ENCODE peak calls at places on chromosomes 4 and X, in five cellular contexts. One of them, this sample, is unnamed.
A peak's percentile ranks its signal among the peaks of the same experiment; 100 is the strongest.

GRCh38 chr4:188032170-188032569 is 36.6 kb downstream of the ZFP42 start:
- DNase-seq in left ventricle myocardium inferior: no peak
- DNase-seq in effector memory CD4-positive, alpha-beta T cell: no peak
- DNase-seq in kidney: no peak
- DNase-seq in NT2/D1: peak; percentile 71
- DNase-seq in this sample: no peak

GRCh38 chrX:48597353-48598264 is at the start of gene WDR13:
- DNase-seq in left ventricle myocardium inferior: peak; percentile 91
- DNase-seq in effector memory CD4-positive, alpha-beta T cell: peak; percentile 85
- DNase-seq in kidney: peak; percentile 97
- DNase-seq in NT2/D1: peak; percentile 89
- DNase-seq in this sample: peak; percentile 84

GRCh38 chrX:14899607-14900006 is 26.4 kb downstream of the MOSPD2 start:
- DNase-seq in left ventricle myocardium inferior: no peak
- DNase-seq in effector memory CD4-positive, alpha-beta T cell: no peak
- DNase-seq in kidney: no peak
- DNase-seq in NT2/D1: no peak
- DNase-seq in this sample: no peak

GRCh38 chr4:146524663-146525062 is 2.9 kb upstream of the SLC10A7 start:
- DNase-seq in left ventricle myocardium inferior: no peak
- DNase-seq in effector memory CD4-positive, alpha-beta T cell: no peak
- DNase-seq in kidney: no peak
- DNase-seq in NT2/D1: no peak
- DNase-seq in this sample: no peak

GRCh38 chr4:78592104-78592783 is 40.7 kb downstream of the ANXA3 start:
- DNase-seq in left ventricle myocardium inferior: no peak
- DNase-seq in effector memory CD4-positive, alpha-beta T cell: no peak
- DNase-seq in kidney: no peak
- DNase-seq in NT2/D1: peak; percentile 11
- DNase-seq in this sample: no peak

GRCh38 chr4:182938213-182938645 is 21.0 kb upstream of the DCTD start:
- DNase-seq in left ventricle myocardium inferior: peak; percentile 72
- DNase-seq in effector memory CD4-positive, alpha-beta T cell: peak; percentile 42
- DNase-seq in kidney: peak; percentile 82
- DNase-seq in NT2/D1: no peak
- DNase-seq in this sample: peak; percentile 53

GRCh38 chrX:66232296-66232695 is 68.2 kb downstream of the HEPH start:
- DNase-seq in left ventricle myocardium inferior: no peak
- DNase-seq in effector memory CD4-positive, alpha-beta T cell: no peak
- DNase-seq in kidney: no peak
- DNase-seq in NT2/D1: no peak
- DNase-seq in this sample: no peak

GRCh38 chr4:6938758-6939201 is 29.2 kb downstream of the TBC1D14 start:
- DNase-seq in left ventricle myocardium inferior: peak; percentile 46
- DNase-seq in effector memory CD4-positive, alpha-beta T cell: no peak
- DNase-seq in kidney: no peak
- DNase-seq in NT2/D1: no peak
- DNase-seq in this sample: no peak

GRCh38 chr4:143346208-143346607 is 9.5 kb downstream of the GAB1 start:
- DNase-seq in left ventricle myocardium inferior: no peak
- DNase-seq in effector memory CD4-positive, alpha-beta T cell: no peak
- DNase-seq in kidney: no peak
- DNase-seq in NT2/D1: no peak
- DNase-seq in this sample: no peak

GRCh38 chr4:54499308-54500074 is 158.3 kb upstream of the KIT start:
- DNase-seq in left ventricle myocardium inferior: no peak
- DNase-seq in effector memory CD4-positive, alpha-beta T cell: no peak
- DNase-seq in kidney: no peak
- DNase-seq in NT2/D1: no peak
- DNase-seq in this sample: no peak

GRCh38 chrX:129115104-129115503 is 408.2 kb downstream of the SMARCA1 start:
- DNase-seq in left ventricle myocardium inferior: no peak
- DNase-seq in effector memory CD4-positive, alpha-beta T cell: no peak
- DNase-seq in kidney: no peak
- DNase-seq in NT2/D1: peak; percentile 20
- DNase-seq in this sample: no peak

GRCh38 chr4:141046255-141046654 is 87.0 kb downstream of the RNF150 start:
- DNase-seq in left ventricle myocardium inferior: no peak
- DNase-seq in effector memory CD4-positive, alpha-beta T cell: no peak
- DNase-seq in kidney: no peak
- DNase-seq in NT2/D1: no peak
- DNase-seq in this sample: no peak

GRCh38 chr4:179817317-179817716 is 2375.1 kb upstream of the AGA start:
- DNase-seq in left ventricle myocardium inferior: no peak
- DNase-seq in effector memory CD4-positive, alpha-beta T cell: no peak
- DNase-seq in kidney: no peak
- DNase-seq in NT2/D1: no peak
- DNase-seq in this sample: no peak

GRCh38 chr4:100075056-100075455 is 115.2 kb downstream of the DDIT4L start:
- DNase-seq in left ventricle myocardium inferior: no peak
- DNase-seq in effector memory CD4-positive, alpha-beta T cell: no peak
- DNase-seq in kidney: no peak
- DNase-seq in NT2/D1: no peak
- DNase-seq in this sample: no peak

GRCh38 chr4:184261246-184261645 is 43.6 kb upstream of the ENPP6 start:
- DNase-seq in left ventricle myocardium inferior: no peak
- DNase-seq in effector memory CD4-positive, alpha-beta T cell: no peak
- DNase-seq in kidney: no peak
- DNase-seq in NT2/D1: no peak
- DNase-seq in this sample: no peak

GRCh38 chr4:177323416-177323815 is 13.7 kb downstream of the NEIL3 start:
- DNase-seq in left ventricle myocardium inferior: no peak
- DNase-seq in effector memory CD4-positive, alpha-beta T cell: no peak
- DNase-seq in kidney: no peak
- DNase-seq in NT2/D1: no peak
- DNase-seq in this sample: no peak

GRCh38 chr4:62320612-62321011 is 1120.5 kb downstream of the ADGRL3 start:
- DNase-seq in left ventricle myocardium inferior: no peak
- DNase-seq in effector memory CD4-positive, alpha-beta T cell: no peak
- DNase-seq in kidney: no peak
- DNase-seq in NT2/D1: no peak
- DNase-seq in this sample: no peak

GRCh38 chr4:37450309-37450708 is 205.8 kb downstream of the NWD2 start:
- DNase-seq in left ventricle myocardium inferior: no peak
- DNase-seq in effector memory CD4-positive, alpha-beta T cell: no peak
- DNase-seq in kidney: no peak
- DNase-seq in NT2/D1: no peak
- DNase-seq in this sample: no peak

GRCh38 chr4:36351082-36351666 is 69.8 kb downstream of the DTHD1 start:
- DNase-seq in left ventricle myocardium inferior: peak; percentile 29
- DNase-seq in effector memory CD4-positive, alpha-beta T cell: peak; percentile 59
- DNase-seq in kidney: no peak
- DNase-seq in NT2/D1: peak; percentile 33
- DNase-seq in this sample: peak; percentile 73

GRCh38 chr4:171390626-171391025 is 422.6 kb upstream of the GALNTL6 start:
- DNase-seq in left ventricle myocardium inferior: no peak
- DNase-seq in effector memory CD4-positive, alpha-beta T cell: no peak
- DNase-seq in kidney: no peak
- DNase-seq in NT2/D1: no peak
- DNase-seq in this sample: no peak

GRCh38 chr4:99816611-99817309 is at the start of gene DAPP1:
- DNase-seq in left ventricle myocardium inferior: peak; percentile 17
- DNase-seq in effector memory CD4-positive, alpha-beta T cell: peak; percentile 68
- DNase-seq in kidney: peak; percentile 78
- DNase-seq in NT2/D1: no peak
- DNase-seq in this sample: peak; percentile 70

GRCh38 chrX:80812176-80812575 is 2.5 kb upstream of the BRWD3 start:
- DNase-seq in left ventricle myocardium inferior: peak; percentile 19
- DNase-seq in effector memory CD4-positive, alpha-beta T cell: no peak
- DNase-seq in kidney: no peak
- DNase-seq in NT2/D1: no peak
- DNase-seq in this sample: peak; percentile 40

GRCh38 chr4:174317531-174317930 is 33.8 kb downstream of the CEP44 start:
- DNase-seq in left ventricle myocardium inferior: no peak
- DNase-seq in effector memory CD4-positive, alpha-beta T cell: no peak
- DNase-seq in kidney: no peak
- DNase-seq in NT2/D1: no peak
- DNase-seq in this sample: no peak

GRCh38 chr4:123363729-123364128 is 32.9 kb upstream of the SPRY1 start:
- DNase-seq in left ventricle myocardium inferior: no peak
- DNase-seq in effector memory CD4-positive, alpha-beta T cell: no peak
- DNase-seq in kidney: no peak
- DNase-seq in NT2/D1: no peak
- DNase-seq in this sample: no peak

GRCh38 chrX:9578083-9578779 is 113.4 kb downstream of the TBL1X start:
- DNase-seq in left ventricle myocardium inferior: no peak
- DNase-seq in effector memory CD4-positive, alpha-beta T cell: no peak
- DNase-seq in kidney: no peak
- DNase-seq in NT2/D1: no peak
- DNase-seq in this sample: no peak

GRCh38 chrX:105658136-105658535 is 164.2 kb upstream of the NRK start:
- DNase-seq in left ventricle myocardium inferior: no peak
- DNase-seq in effector memory CD4-positive, alpha-beta T cell: no peak
- DNase-seq in kidney: no peak
- DNase-seq in NT2/D1: no peak
- DNase-seq in this sample: no peak

DNA sequence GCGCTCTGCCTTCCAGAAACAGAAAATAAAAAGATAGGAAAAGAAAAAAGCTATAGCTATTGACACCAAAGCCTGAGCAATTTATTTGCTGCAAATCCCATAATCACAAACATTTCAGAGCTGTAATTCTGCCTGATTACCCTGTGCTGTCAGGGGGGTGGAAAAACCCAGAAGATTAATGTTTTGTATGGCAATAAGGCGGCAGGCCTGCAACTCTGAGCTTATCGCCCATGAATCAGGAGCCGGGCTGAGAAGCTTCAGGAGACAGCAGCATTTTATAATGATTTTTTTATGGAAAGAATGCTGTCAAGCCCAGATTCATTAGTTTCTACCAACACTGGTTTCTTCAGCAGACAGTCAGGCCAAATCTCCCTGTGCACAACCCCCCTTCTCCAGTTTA is 82.6 kb upstream of the TMEM164 start:
- DNase-seq in left ventricle myocardium inferior: no peak
- DNase-seq in effector memory CD4-positive, alpha-beta T cell: no peak
- DNase-seq in kidney: no peak
- DNase-seq in NT2/D1: no peak
- DNase-seq in this sample: no peak
- H3K4me1 ChIP-seq in left ventricle myocardium inferior: no peaks in the 10 kb centered on the region
- H3K4me1 ChIP-seq in effector memory CD4-positive, alpha-beta T cell: no peaks in the 10 kb centered on the region
- H3K4me1 ChIP-seq in kidney: no peaks in the 10 kb centered on the region
- H3K4me1 ChIP-seq in NT2/D1: no peaks in the 10 kb centered on the region
- H3K4me1 ChIP-seq in this sample: no peaks in the 10 kb centered on the region

GRCh38 chr4:1336079-1336478 is 10.9 kb upstream of the UVSSA start:
- DNase-seq in left ventricle myocardium inferior: no peak
- DNase-seq in effector memory CD4-positive, alpha-beta T cell: no peak
- DNase-seq in kidney: peak; percentile 11
- DNase-seq in NT2/D1: no peak
- DNase-seq in this sample: no peak

GRCh38 chr4:1338752-1339414 is 8.1 kb upstream of the UVSSA start:
- DNase-seq in left ventricle myocardium inferior: no peak
- DNase-seq in effector memory CD4-positive, alpha-beta T cell: no peak
- DNase-seq in kidney: peak; percentile 52
- DNase-seq in NT2/D1: no peak
- DNase-seq in this sample: no peak

GRCh38 chr4:1339489-1339888 is 7.5 kb upstream of the UVSSA start:
- DNase-seq in left ventricle myocardium inferior: no peak
- DNase-seq in effector memory CD4-positive, alpha-beta T cell: no peak
- DNase-seq in kidney: peak; percentile 63
- DNase-seq in NT2/D1: no peak
- DNase-seq in this sample: no peak

GRCh38 chr4:1337951-1338751 is 8.9 kb upstream of the UVSSA start:
- DNase-seq in left ventricle myocardium inferior: no peak
- DNase-seq in effector memory CD4-positive, alpha-beta T cell: no peak
- DNase-seq in kidney: peak; percentile 74
- DNase-seq in NT2/D1: no peak
- DNase-seq in this sample: no peak

DNA sequence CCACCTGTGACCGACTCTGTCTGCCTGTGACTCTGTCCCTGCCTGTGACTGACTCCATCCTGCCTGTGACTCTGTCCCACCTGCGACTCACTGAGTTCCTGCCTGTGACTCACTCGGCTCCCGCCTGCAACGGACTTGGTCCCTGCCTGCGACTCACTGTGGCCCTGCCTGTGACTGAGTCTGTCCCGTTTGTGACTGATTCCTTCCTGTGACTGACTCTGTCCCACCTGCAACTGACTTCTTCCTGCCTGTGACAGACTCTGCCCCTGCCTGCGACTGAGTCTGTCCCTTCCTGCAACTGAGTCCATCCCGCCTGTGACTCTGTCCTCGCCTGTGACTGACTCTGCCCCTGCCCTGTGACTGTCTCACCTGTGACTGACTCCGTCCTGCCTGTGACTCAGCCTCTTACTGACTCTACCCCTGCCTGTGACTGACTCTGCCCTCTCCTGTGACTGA is 9.6 kb upstream of the UVSSA start:
- DNase-seq in left ventricle myocardium inferior: no peak
- DNase-seq in effector memory CD4-positive, alpha-beta T cell: no peak
- DNase-seq in kidney: peak; percentile 47
- DNase-seq in NT2/D1: no peak
- DNase-seq in this sample: no peak
- H3K36me3 ChIP-seq in left ventricle myocardium inferior: peaks cover 77% of the 10 kb centered on the region
- H3K36me3 ChIP-seq in effector memory CD4-positive, alpha-beta T cell: peaks cover 66% of the 10 kb centered on the region
- H3K36me3 ChIP-seq in kidney: peaks cover 49% of the 10 kb centered on the region
- H3K36me3 ChIP-seq in NT2/D1: peaks cover 81% of the 10 kb centered on the region
- H3K36me3 ChIP-seq in this sample: peaks cover 14% of the 10 kb centered on the region

GRCh38 chr4:15864771-15865566 is 73.6 kb downstream of the FGFBP1 start:
- DNase-seq in left ventricle myocardium inferior: no peak
- DNase-seq in effector memory CD4-positive, alpha-beta T cell: no peak
- DNase-seq in kidney: no peak
- DNase-seq in NT2/D1: no peak
- DNase-seq in this sample: no peak
- H3K4me3 ChIP-seq in left ventricle myocardium inferior: no peak overlapping the region
- H3K4me3 ChIP-seq in effector memory CD4-positive, alpha-beta T cell: no peak overlapping the region
- H3K4me3 ChIP-seq in kidney: no peak overlapping the region
- H3K4me3 ChIP-seq in NT2/D1: no peak overlapping the region
- H3K4me3 ChIP-seq in this sample: no peak overlapping the region

DNA sequence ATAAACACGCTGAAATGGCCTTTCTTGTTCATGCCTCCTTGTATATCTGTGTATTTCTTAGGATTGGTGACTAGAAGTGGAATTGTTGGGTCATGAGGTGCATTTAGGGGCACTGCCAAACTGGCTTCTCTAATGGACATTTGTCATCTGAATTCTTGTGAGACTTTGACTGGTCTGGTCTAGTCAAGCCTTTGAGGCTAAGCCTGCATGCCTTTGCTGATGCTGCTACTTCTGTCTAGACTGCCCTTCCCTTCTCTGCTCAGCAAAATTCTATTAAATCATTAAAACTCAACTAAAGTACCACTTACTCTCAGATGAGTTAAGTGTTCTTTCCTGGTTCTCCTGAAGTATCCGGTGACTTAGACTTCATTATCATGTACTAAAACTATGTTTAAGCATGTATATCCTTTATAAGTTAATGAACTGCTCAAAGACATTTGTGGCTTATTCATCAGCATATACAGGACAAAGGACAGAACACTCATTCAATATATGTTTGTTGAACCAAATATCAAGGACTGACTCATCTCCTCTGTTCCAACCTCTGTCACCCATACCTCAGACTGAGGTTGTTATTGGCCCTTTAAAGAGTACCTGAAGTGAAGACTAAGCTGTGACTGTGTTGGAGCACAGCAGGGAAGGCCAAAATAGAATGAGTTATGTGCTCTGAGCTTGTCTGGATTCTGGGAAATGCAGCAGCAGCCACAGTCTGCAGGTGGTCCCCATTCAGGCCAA is 9.0 kb downstream of the TCEAL1 start:
- DNase-seq in left ventricle myocardium inferior: no peak
- DNase-seq in effector memory CD4-positive, alpha-beta T cell: no peak
- DNase-seq in kidney: no peak
- DNase-seq in NT2/D1: no peak
- DNase-seq in this sample: no peak
- H3K4me1 ChIP-seq in left ventricle myocardium inferior: no peaks in the 10 kb centered on the region
- H3K4me1 ChIP-seq in effector memory CD4-positive, alpha-beta T cell: no peaks in the 10 kb centered on the region
- H3K4me1 ChIP-seq in kidney: no peaks in the 10 kb centered on the region
- H3K4me1 ChIP-seq in NT2/D1: no peaks in the 10 kb centered on the region
- H3K4me1 ChIP-seq in this sample: no peaks in the 10 kb centered on the region